ENCODE peak calls at places on chromosomes 13 and 19, in six cellular contexts. K is stimulated activated CD4-positive, alpha-beta T cell treated with anti-CD3 and anti-CD28 coated beads, Interleukin-4, amount 100 ng/mL, for 48 hours; N is naive thymus-derived CD8-positive, alpha-beta T cell; R is WTC11; Z is nephron progenitor cell; E is Kasumi-1. Q is an unnamed sample.

GRCh38 chr13:40205771-40206240 is 460.6 kb downstream of the FOXO1 start:
- DNase-seq in K (no peak), N (no peak), R (no peak), Z (no peak), E (no peak), Q (no peak)

GRCh38 chr13:101218484-101218883 is 197.8 kb downstream of the NALCN start:
- DNase-seq in K (no peak), N (no peak), R (no peak), Z (no peak), E (no peak), Q (no peak)

GRCh38 chr19:41442473-41443360 is at the start of gene ERICH4:
- DNase-seq in K (no peak), N (no peak), R (no peak), Z (no peak), E (no peak), Q (no peak)

GRCh38 chr13:44174769-44175425 is 198.7 kb upstream of the SERP2 start:
- DNase-seq in K (no peak), N (no peak), R (no peak), Z (no peak), E (no peak), Q (peak; percentile 35)

GRCh38 chr19:3361384-3362216 is 4.8 kb upstream of the NFIC start:
- DNase-seq in K (no peak), N (no peak), R (no peak), Z (no peak), E (no peak), Q (no peak)

GRCh38 chr19:3357731-3358391 is 8.5 kb upstream of the NFIC start:
- DNase-seq in K (no peak), N (no peak), R (no peak), Z (no peak), E (no peak), Q (no peak)

GRCh38 chr13:24982333-24982999 is 113.5 kb upstream of the PABPC3 start:
- DNase-seq in K (no peak), N (no peak), R (no peak), Z (no peak), E (no peak), Q (no peak)

GRCh38 chr13:48804836-48805601 is 151.3 kb downstream of the CYSLTR2 start:
- DNase-seq in K (no peak), N (no peak), R (no peak), Z (no peak), E (no peak), Q (no peak)

GRCh38 chr13:90618133-90618532 is 729.4 kb upstream of the MIR17HG start:
- DNase-seq in K (no peak), N (no peak), R (no peak), Z (no peak), E (no peak), Q (no peak)

GRCh38 chr19:10699650-10700335 is 1.4 kb upstream of the QTRT1 start:
- DNase-seq in K (peak; percentile 69), N (peak; percentile 63), R (peak; percentile 79), Z (peak; percentile 64), E (peak; percentile 81), Q (peak; percentile 61)

GRCh38 chr13:21344662-21345176 is 114.4 kb downstream of the ZDHHC20 start:
- DNase-seq in K (no peak), N (peak; percentile 63), R (no peak), Z (no peak), E (peak; percentile 66), Q (no peak)

GRCh38 chr19:38838208-38838985 is 6.8 kb upstream of the ECH1 start:
- DNase-seq in K (peak; percentile 52), N (no peak), R (no peak), Z (no peak), E (no peak), Q (no peak)

GRCh38 chr19:53193534-53194222 is 520 bp upstream of the ZNF665 start:
- DNase-seq in K (no peak), N (no peak), R (no peak), Z (no peak), E (no peak), Q (no peak)

GRCh38 chr19:45400192-45400591 is 4.7 kb downstream of the PPP1R13L start:
- DNase-seq in K (no peak), N (no peak), R (no peak), Z (no peak), E (no peak), Q (no peak)

GRCh38 chr13:77033717-77034302 is 6.9 kb upstream of the FBXL3 start:
- DNase-seq in K (no peak), N (no peak), R (no peak), Z (no peak), E (no peak), Q (no peak)

GRCh38 chr13:79190932-79191331 is 215.1 kb downstream of the RBM26 start:
- DNase-seq in K (no peak), N (no peak), R (no peak), Z (no peak), E (no peak), Q (no peak)

Q was measured in GM03348.